ENCODE peak calls at places on chromosomes 2 and 18, in ten cellular contexts. C is anterior cingulate cortex; L is activated CD8-positive, alpha-beta T cell treated with anti-CD3 and anti-CD28 coated beads for 36 hours; O is fibroblast of gingiva; X is epithelial cell of proximal tubule; H is NCI-H1417; M is activated CD8-positive, alpha-beta memory T cell treated with anti-CD3 and anti-CD28 coated beads for 24 hours; P is NCI-H2029; F is CD4-positive, alpha-beta T cell; I is HuH-7. V is an unnamed sample.

GRCh38 chr2:39059366-39059952 is 61.4 kb downstream of the SOS1 start:
- DNase-seq in C (no peak), L (no peak), O (peak; percentile 36), X (no peak), H (peak; percentile 67), M (no peak), P (peak; percentile 13), F (no peak), I (peak; percentile 4), V (no peak)

GRCh38 chr2:86417961-86418360 is 23.2 kb upstream of the KDM3A start:
- DNase-seq in C (no peak), L (no peak), O (no peak), X (peak; percentile 72), H (no peak), M (no peak), P (no peak), F (no peak), I (no peak), V (no peak)

GRCh38 chr18:36658611-36659010 is 170.2 kb downstream of the TPGS2 start:
- DNase-seq in C (no peak), L (no peak), O (no peak), X (no peak), H (no peak), M (no peak), P (no peak), F (no peak), I (no peak), V (no peak)

GRCh38 chr18:68714356-68714706 is 577 bp downstream of the TMX3 start:
- DNase-seq in C (no peak), L (peak; percentile 17), O (no peak), X (no peak), H (no peak), M (no peak), P (no peak), F (no peak), I (peak; percentile 19), V (no peak)

GRCh38 chr2:170157025-170157684 is 20.8 kb upstream of the MYO3B start:
- DNase-seq in C (no peak), L (no peak), O (no peak), X (no peak), H (no peak), M (no peak), P (no peak), F (no peak), I (peak; percentile 52), V (no peak)

GRCh38 chr2:189698020-189698887 is 23.8 kb downstream of the ANKAR start:
- DNase-seq in C (no peak), L (peak; percentile 58), O (peak; percentile 35), X (no peak), H (no peak), M (no peak), P (peak; percentile 90), F (no peak), I (no peak), V (no peak)

GRCh38 chr2:215328066-215328465 is 16.2 kb downstream of the ATIC start:
- DNase-seq in C (no peak), L (no peak), O (no peak), X (no peak), H (no peak), M (no peak), P (no peak), F (no peak), I (no peak), V (no peak)

GRCh38 chr2:197286805-197287595 is 23.6 kb downstream of the ANKRD44 start:
- DNase-seq in C (no peak), L (peak; percentile 70), O (peak; percentile 90), X (peak; percentile 25), H (no peak), M (no peak), P (peak; percentile 44), F (no peak), I (no peak), V (no peak)

GRCh38 chr2:236193026-236193425 is 24.8 kb upstream of the GBX2 start:
- DNase-seq in C (no peak), L (no peak), O (no peak), X (no peak), H (no peak), M (no peak), P (no peak), F (no peak), I (no peak), V (no peak)

GRCh38 chr2:106223347-106223746 is 29.2 kb upstream of the UXS1 start:
- DNase-seq in C (no peak), L (no peak), O (no peak), X (no peak), H (no peak), M (no peak), P (no peak), F (no peak), I (no peak), V (no peak)